ENCODE peak calls at places on chromosomes 11 and 22, in six cellular contexts. One of them, this sample, is unnamed.

GRCh38 chr11:11532574-11532973 is 89.2 kb downstream of the GALNT18 start:
- DNase-seq in kidney: no peak
- DNase-seq in CD8-positive, alpha-beta memory T cell: no peak
- DNase-seq in adipocyte: no peak
- DNase-seq in epithelial cell of esophagus: no peak
- DNase-seq in choroid plexus epithelial cell: peak
- DNase-seq in this sample: no peak

GRCh38 chr11:35324183-35324582 is 95.2 kb downstream of the SLC1A2 start:
- DNase-seq in epithelial cell of esophagus: no peak
- DNase-seq in adipocyte: no peak
- DNase-seq in choroid plexus epithelial cell: no peak
- DNase-seq in CD8-positive, alpha-beta memory T cell: no peak
- DNase-seq in kidney: no peak
- DNase-seq in this sample: no peak

GRCh38 chr11:96567193-96567592 is 177.4 kb downstream of the JRKL start:
- DNase-seq in choroid plexus epithelial cell: peak
- DNase-seq in CD8-positive, alpha-beta memory T cell: peak
- DNase-seq in kidney: no peak
- DNase-seq in adipocyte: no peak
- DNase-seq in epithelial cell of esophagus: no peak
- DNase-seq in this sample: no peak

GRCh38 chr11:27489092-27489491 is 16.5 kb upstream of the LGR4 start:
- DNase-seq in epithelial cell of esophagus: no peak
- DNase-seq in kidney: no peak
- DNase-seq in choroid plexus epithelial cell: no peak
- DNase-seq in CD8-positive, alpha-beta memory T cell: no peak
- DNase-seq in adipocyte: no peak
- DNase-seq in this sample: no peak

GRCh38 chr22:20977516-20978170 is 4.5 kb upstream of the LZTR1 start:
- DNase-seq in epithelial cell of esophagus: no peak
- DNase-seq in CD8-positive, alpha-beta memory T cell: no peak
- DNase-seq in adipocyte: no peak
- DNase-seq in kidney: peak
- DNase-seq in choroid plexus epithelial cell: no peak
- DNase-seq in this sample: no peak

GRCh38 chr22:17931400-17931825 is 92.9 kb downstream of the MICAL3 start:
- DNase-seq in adipocyte: peak
- DNase-seq in kidney: no peak
- DNase-seq in epithelial cell of esophagus: peak
- DNase-seq in choroid plexus epithelial cell: no peak
- DNase-seq in CD8-positive, alpha-beta memory T cell: no peak
- DNase-seq in this sample: peak

GRCh38 chr11:61796127-61796526 is 3.4 kb downstream of the FEN1 start:
- DNase-seq in CD8-positive, alpha-beta memory T cell: no peak
- DNase-seq in epithelial cell of esophagus: no peak
- DNase-seq in adipocyte: no peak
- DNase-seq in choroid plexus epithelial cell: no peak
- DNase-seq in kidney: no peak
- DNase-seq in this sample: no peak

GRCh38 chr11:39570526-39570925 is 1888.9 kb downstream of the LRRC4C start:
- DNase-seq in kidney: no peak
- DNase-seq in epithelial cell of esophagus: no peak
- DNase-seq in choroid plexus epithelial cell: no peak
- DNase-seq in CD8-positive, alpha-beta memory T cell: no peak
- DNase-seq in adipocyte: peak
- DNase-seq in this sample: no peak

GRCh38 chr11:131918663-131919062 is 548.2 kb downstream of the NTM start:
- DNase-seq in epithelial cell of esophagus: no peak
- DNase-seq in choroid plexus epithelial cell: no peak
- DNase-seq in adipocyte: no peak
- DNase-seq in kidney: no peak
- DNase-seq in CD8-positive, alpha-beta memory T cell: no peak
- DNase-seq in this sample: no peak

GRCh38 chr11:114400222-114400973 is at the start of the genes C11orf71 and RBM7:
- DNase-seq in choroid plexus epithelial cell: peak
- DNase-seq in CD8-positive, alpha-beta memory T cell: peak
- DNase-seq in epithelial cell of esophagus: peak
- DNase-seq in kidney: peak
- DNase-seq in adipocyte: peak
- DNase-seq in this sample: peak

GRCh38 chr11:114399903-114400221 is 449 bp downstream of the C11orf71 start:
- DNase-seq in CD8-positive, alpha-beta memory T cell: no peak
- DNase-seq in kidney: no peak
- DNase-seq in adipocyte: peak
- DNase-seq in choroid plexus epithelial cell: peak
- DNase-seq in epithelial cell of esophagus: peak
- DNase-seq in this sample: peak

GRCh38 chr11:114397349-114397982 is 2.8 kb downstream of the C11orf71 start:
- DNase-seq in kidney: no peak
- DNase-seq in epithelial cell of esophagus: no peak
- DNase-seq in choroid plexus epithelial cell: no peak
- DNase-seq in adipocyte: no peak
- DNase-seq in CD8-positive, alpha-beta memory T cell: no peak
- DNase-seq in this sample: no peak

GRCh38 chr11:114399490-114399889 is 821 bp downstream of the C11orf71 start:
- DNase-seq in kidney: no peak
- DNase-seq in choroid plexus epithelial cell: no peak
- DNase-seq in CD8-positive, alpha-beta memory T cell: no peak
- DNase-seq in epithelial cell of esophagus: no peak
- DNase-seq in adipocyte: no peak
- DNase-seq in this sample: no peak

GRCh38 chr11:114398303-114398920 is 1.9 kb downstream of the C11orf71 start:
- DNase-seq in adipocyte: no peak
- DNase-seq in kidney: no peak
- DNase-seq in epithelial cell of esophagus: peak
- DNase-seq in choroid plexus epithelial cell: no peak
- DNase-seq in CD8-positive, alpha-beta memory T cell: no peak
- DNase-seq in this sample: no peak
- H3K4me3 ChIP-seq in adipocyte: no peak
- H3K4me3 ChIP-seq in kidney: peak
- H3K4me3 ChIP-seq in epithelial cell of esophagus: no peak
- H3K4me3 ChIP-seq in choroid plexus epithelial cell: no peak
- H3K4me3 ChIP-seq in CD8-positive, alpha-beta memory T cell: no peak
- H3K4me3 ChIP-seq in this sample: no peak

GRCh38 chr11:63698976-63699733 is 17.9 kb downstream of the RTN3 start:
- DNase-seq in CD8-positive, alpha-beta memory T cell: no peak
- DNase-seq in adipocyte: no peak
- DNase-seq in epithelial cell of esophagus: no peak
- DNase-seq in kidney: no peak
- DNase-seq in choroid plexus epithelial cell: no peak
- DNase-seq in this sample: no peak
- H3K4me3 ChIP-seq in CD8-positive, alpha-beta memory T cell: no peak
- H3K4me3 ChIP-seq in adipocyte: no peak
- H3K4me3 ChIP-seq in epithelial cell of esophagus: no peak
- H3K4me3 ChIP-seq in kidney: no peak
- H3K4me3 ChIP-seq in choroid plexus epithelial cell: no peak
- H3K4me3 ChIP-seq in this sample: no peak

GRCh38 chr11:118887219-118887618 is 3.5 kb downstream of the CXCR5 start:
- DNase-seq in CD8-positive, alpha-beta memory T cell: no peak
- DNase-seq in epithelial cell of esophagus: no peak
- DNase-seq in kidney: no peak
- DNase-seq in adipocyte: no peak
- DNase-seq in choroid plexus epithelial cell: no peak
- DNase-seq in this sample: no peak

GRCh38 chr11:118888398-118888797 is 4.7 kb downstream of the CXCR5 start:
- DNase-seq in choroid plexus epithelial cell: no peak
- DNase-seq in CD8-positive, alpha-beta memory T cell: no peak
- DNase-seq in kidney: no peak
- DNase-seq in epithelial cell of esophagus: no peak
- DNase-seq in adipocyte: no peak
- DNase-seq in this sample: no peak

GRCh38 chr11:118885319-118885718 is 1.6 kb downstream of the CXCR5 start:
- DNase-seq in choroid plexus epithelial cell: no peak
- DNase-seq in epithelial cell of esophagus: no peak
- DNase-seq in adipocyte: no peak
- DNase-seq in kidney: no peak
- DNase-seq in CD8-positive, alpha-beta memory T cell: no peak
- DNase-seq in this sample: no peak

GRCh38 chr11:118885831-118886571 is 2.3 kb downstream of the CXCR5 start:
- DNase-seq in kidney: no peak
- DNase-seq in choroid plexus epithelial cell: no peak
- DNase-seq in epithelial cell of esophagus: no peak
- DNase-seq in adipocyte: no peak
- DNase-seq in CD8-positive, alpha-beta memory T cell: no peak
- DNase-seq in this sample: no peak

DNA sequence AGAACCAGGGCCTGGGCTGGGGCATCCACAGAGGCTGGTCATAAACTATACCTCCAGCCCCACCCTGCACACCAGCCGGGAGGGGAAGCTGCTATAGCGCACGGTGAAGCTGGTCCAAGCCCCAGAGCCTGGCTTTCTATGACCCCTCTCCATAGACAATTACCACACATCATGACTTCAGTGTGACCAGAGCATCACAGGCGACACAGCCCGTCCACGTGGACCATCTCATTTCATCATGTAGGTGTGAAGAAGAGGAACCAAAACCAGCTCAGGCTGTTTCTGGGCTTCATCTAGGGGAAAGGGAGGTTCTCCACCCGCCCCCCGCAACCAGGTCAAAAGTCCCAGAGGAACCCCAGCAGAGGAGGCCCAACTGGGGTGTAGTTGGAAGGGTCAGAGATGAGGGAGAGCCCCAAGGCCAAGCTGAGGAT is 3.0 kb downstream of the CXCR5 start:
- DNase-seq in choroid plexus epithelial cell: no peak
- DNase-seq in adipocyte: no peak
- DNase-seq in epithelial cell of esophagus: no peak
- DNase-seq in CD8-positive, alpha-beta memory T cell: no peak
- DNase-seq in kidney: no peak
- DNase-seq in this sample: no peak
- H3K4me3 ChIP-seq in choroid plexus epithelial cell: no peak
- H3K4me3 ChIP-seq in adipocyte: no peak
- H3K4me3 ChIP-seq in epithelial cell of esophagus: no peak
- H3K4me3 ChIP-seq in CD8-positive, alpha-beta memory T cell: no peak
- H3K4me3 ChIP-seq in kidney: no peak
- H3K4me3 ChIP-seq in this sample: no peak

DNA sequence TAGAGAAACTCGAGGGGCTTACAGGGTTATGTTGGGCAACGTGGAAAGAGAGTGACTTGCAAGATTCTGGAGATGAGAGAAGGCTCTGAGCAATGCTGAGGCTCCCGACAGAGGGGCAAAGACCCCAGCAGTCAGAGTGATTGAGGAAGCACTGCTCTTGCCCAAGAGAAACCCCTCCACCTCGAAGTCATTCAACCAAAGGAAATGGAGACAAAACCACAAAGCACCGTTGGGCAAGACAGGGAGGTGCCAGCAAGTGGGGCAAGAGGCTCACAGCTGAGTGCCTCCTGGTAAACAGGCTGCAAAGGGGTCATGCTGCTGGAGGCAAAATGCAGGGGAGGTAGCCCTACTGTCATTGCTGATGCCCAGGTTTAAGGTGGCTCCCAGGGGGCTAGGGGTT is 17.9 kb upstream of the MYH9 start:
- DNase-seq in adipocyte: peak
- DNase-seq in choroid plexus epithelial cell: no peak
- DNase-seq in CD8-positive, alpha-beta memory T cell: peak
- DNase-seq in kidney: no peak
- DNase-seq in epithelial cell of esophagus: peak
- DNase-seq in this sample: no peak
- H3K4me3 ChIP-seq in adipocyte: no peak
- H3K4me3 ChIP-seq in choroid plexus epithelial cell: no peak
- H3K4me3 ChIP-seq in CD8-positive, alpha-beta memory T cell: peak
- H3K4me3 ChIP-seq in kidney: no peak
- H3K4me3 ChIP-seq in epithelial cell of esophagus: no peak
- H3K4me3 ChIP-seq in this sample: no peak

GRCh38 chr11:2305140-2305861 is 3.5 kb downstream of the TSPAN32 start:
- DNase-seq in adipocyte: peak
- DNase-seq in CD8-positive, alpha-beta memory T cell: peak
- DNase-seq in choroid plexus epithelial cell: peak
- DNase-seq in epithelial cell of esophagus: peak
- DNase-seq in kidney: peak
- DNase-seq in this sample: peak
- H3K4me3 ChIP-seq in adipocyte: peak
- H3K4me3 ChIP-seq in CD8-positive, alpha-beta memory T cell: peak
- H3K4me3 ChIP-seq in choroid plexus epithelial cell: no peak
- H3K4me3 ChIP-seq in epithelial cell of esophagus: no peak
- H3K4me3 ChIP-seq in kidney: no peak
- H3K4me3 ChIP-seq in this sample: no peak

GRCh38 chr22:38081941-38082828 is 1.8 kb downstream of the SLC16A8 start:
- DNase-seq in kidney: peak
- DNase-seq in epithelial cell of esophagus: no peak
- DNase-seq in CD8-positive, alpha-beta memory T cell: no peak
- DNase-seq in choroid plexus epithelial cell: no peak
- DNase-seq in adipocyte: no peak
- DNase-seq in this sample: no peak
- H3K4me3 ChIP-seq in kidney: no peak
- H3K4me3 ChIP-seq in epithelial cell of esophagus: no peak
- H3K4me3 ChIP-seq in CD8-positive, alpha-beta memory T cell: no peak
- H3K4me3 ChIP-seq in choroid plexus epithelial cell: no peak
- H3K4me3 ChIP-seq in adipocyte: no peak
- H3K4me3 ChIP-seq in this sample: peak

GRCh38 chr11:1486054-1486825 is at the start of gene MOB2:
- DNase-seq in epithelial cell of esophagus: no peak
- DNase-seq in CD8-positive, alpha-beta memory T cell: no peak
- DNase-seq in adipocyte: no peak
- DNase-seq in choroid plexus epithelial cell: peak
- DNase-seq in kidney: peak
- DNase-seq in this sample: peak

GRCh38 chr11:1485504-1485885 is 1.1 kb downstream of the MOB2 start:
- DNase-seq in kidney: peak
- DNase-seq in CD8-positive, alpha-beta memory T cell: no peak
- DNase-seq in choroid plexus epithelial cell: no peak
- DNase-seq in adipocyte: no peak
- DNase-seq in epithelial cell of esophagus: no peak
- DNase-seq in this sample: no peak

GRCh38 chr11:1488575-1489180 is 2.1 kb upstream of the MOB2 start:
- DNase-seq in kidney: peak
- DNase-seq in epithelial cell of esophagus: no peak
- DNase-seq in CD8-positive, alpha-beta memory T cell: no peak
- DNase-seq in choroid plexus epithelial cell: no peak
- DNase-seq in adipocyte: no peak
- DNase-seq in this sample: peak

GRCh38 chr11:1487091-1487850 is 692 bp upstream of the MOB2 start:
- DNase-seq in CD8-positive, alpha-beta memory T cell: no peak
- DNase-seq in kidney: peak
- DNase-seq in epithelial cell of esophagus: no peak
- DNase-seq in adipocyte: no peak
- DNase-seq in choroid plexus epithelial cell: no peak
- DNase-seq in this sample: no peak

GRCh38 chr11:1487851-1488574 is 1.4 kb upstream of the MOB2 start:
- DNase-seq in kidney: peak
- DNase-seq in epithelial cell of esophagus: no peak
- DNase-seq in adipocyte: no peak
- DNase-seq in choroid plexus epithelial cell: no peak
- DNase-seq in CD8-positive, alpha-beta memory T cell: no peak
- DNase-seq in this sample: peak
- H3K4me3 ChIP-seq in kidney: no peak
- H3K4me3 ChIP-seq in epithelial cell of esophagus: no peak
- H3K4me3 ChIP-seq in adipocyte: no peak
- H3K4me3 ChIP-seq in choroid plexus epithelial cell: no peak
- H3K4me3 ChIP-seq in CD8-positive, alpha-beta memory T cell: no peak
- H3K4me3 ChIP-seq in this sample: no peak

GRCh38 chr11:72740562-72741428 is 11.4 kb downstream of the ARAP1 start:
- DNase-seq in adipocyte: no peak
- DNase-seq in choroid plexus epithelial cell: no peak
- DNase-seq in epithelial cell of esophagus: no peak
- DNase-seq in kidney: peak
- DNase-seq in CD8-positive, alpha-beta memory T cell: no peak
- DNase-seq in this sample: no peak
- H3K4me3 ChIP-seq in adipocyte: no peak
- H3K4me3 ChIP-seq in choroid plexus epithelial cell: no peak
- H3K4me3 ChIP-seq in epithelial cell of esophagus: no peak
- H3K4me3 ChIP-seq in kidney: no peak
- H3K4me3 ChIP-seq in CD8-positive, alpha-beta memory T cell: no peak
- H3K4me3 ChIP-seq in this sample: no peak